ENCODE peak calls at places on chromosome 1, in eight cellular contexts. V is NB4; N is CD8-positive, alpha-beta T cell; H is NCI-H1092 treated with DMSO at 0.1 percent for 48 hours; X is mucosa of descending colon; B is GM04504; Z is nephron progenitor cell; Q is activated T-helper 2 cell treated with anti-CD3 and anti-CD28 coated beads, Interferon-gamma antibody, Interleukin-2, Interleukin-4, amounts not matched to agents 10 μg/mL and 5 μg/mL and 100 μg/mL, durations not matched to agents 14 hours and 24 hours and 36 hours. O is an unnamed sample.

GRCh38 chr1:207959141-207959825 is 48.4 kb upstream of the CD34 start:
- DNase-seq in V (peak; percentile 48), N (no peak), H (no peak), X (peak; percentile 68), B (peak; percentile 34), Z (peak; percentile 61), Q (no peak), O (peak; percentile 68)

GRCh38 chr1:228136908-228137307 is 3.2 kb upstream of the GUK1 start:
- DNase-seq in V (no peak), N (no peak), H (no peak), X (no peak), B (no peak), Z (no peak), Q (no peak), O (no peak)

GRCh38 chr1:25952851-25953401 is 44.9 kb downstream of the PAFAH2 start:
- DNase-seq in V (no peak), N (no peak), H (no peak), X (no peak), B (peak; percentile 41), Z (no peak), Q (no peak), O (no peak)

GRCh38 chr1:18064564-18064963 is 43.0 kb upstream of the IGSF21 start:
- DNase-seq in V (no peak), N (no peak), H (no peak), X (no peak), B (no peak), Z (no peak), Q (no peak), O (no peak)

GRCh38 chr1:19169642-19170041 is 40.4 kb downstream of the UBR4 start:
- DNase-seq in V (no peak), N (no peak), H (no peak), X (no peak), B (no peak), Z (no peak), Q (no peak), O (no peak)

GRCh38 chr1:221394011-221394544 is 347.8 kb downstream of the DUSP10 start:
- DNase-seq in V (no peak), N (no peak), H (peak; percentile 36), X (no peak), B (peak; percentile 86), Z (no peak), Q (no peak), O (no peak)

GRCh38 chr1:244191581-244191980 is 140.5 kb downstream of the ZBTB18 start:
- DNase-seq in V (no peak), N (no peak), H (no peak), X (no peak), B (no peak), Z (no peak), Q (no peak), O (no peak)

GRCh38 chr1:114181356-114181755 is 27.7 kb upstream of the SYT6 start:
- DNase-seq in V (no peak), N (no peak), H (no peak), X (no peak), B (no peak), Z (no peak), Q (no peak), O (no peak)

GRCh38 chr1:18079941-18080340 is 27.7 kb upstream of the IGSF21 start:
- DNase-seq in V (no peak), N (no peak), H (no peak), X (no peak), B (no peak), Z (no peak), Q (no peak), O (no peak)

GRCh38 chr1:21587602-21587953 is 78.4 kb downstream of the ALPL start:
- DNase-seq in V (no peak), N (no peak), H (no peak), X (no peak), B (no peak), Z (no peak), Q (no peak), O (no peak)

GRCh38 chr1:118933051-118933781 is 54.9 kb downstream of the TBX15 start:
- DNase-seq in V (no peak), N (no peak), H (no peak), X (no peak), B (no peak), Z (no peak), Q (no peak), O (no peak)

GRCh38 chr1:101382135-101382534 is 145.3 kb downstream of the S1PR1 start:
- DNase-seq in V (no peak), N (no peak), H (no peak), X (no peak), B (no peak), Z (no peak), Q (no peak), O (no peak)

GRCh38 chr1:109718495-109718894 is 6.4 kb downstream of the GSTM5 start:
- DNase-seq in V (peak; percentile 22), N (no peak), H (peak; percentile 3), X (no peak), B (no peak), Z (no peak), Q (no peak), O (no peak)

GRCh38 chr1:85361106-85361505 is 84.7 kb upstream of the BCL10 start:
- DNase-seq in V (no peak), N (no peak), H (no peak), X (no peak), B (peak; percentile 50), Z (no peak), Q (no peak), O (no peak)

GRCh38 chr1:174157157-174157806 is 2.0 kb upstream of the RABGAP1L start:
- DNase-seq in V (no peak), N (no peak), H (no peak), X (no peak), B (no peak), Z (no peak), Q (peak; percentile 33), O (no peak)

GRCh38 chr1:99662581-99663208 is 16.8 kb downstream of the PALMD start:
- DNase-seq in V (no peak), N (no peak), H (no peak), X (no peak), B (peak; percentile 98), Z (no peak), Q (no peak), O (no peak)

GRCh38 chr1:234980657-234981396 is 147.8 kb downstream of the TOMM20 start:
- DNase-seq in V (peak; percentile 99), N (no peak), H (no peak), X (peak; percentile 64), B (peak; percentile 81), Z (no peak), Q (peak; percentile 72), O (peak; percentile 67)

GRCh38 chr1:181112071-181112929 is 23.8 kb downstream of the IER5 start:
- DNase-seq in V (peak; percentile 92), N (no peak), H (no peak), X (peak; percentile 69), B (peak; percentile 99), Z (no peak), Q (no peak), O (peak; percentile 74)

GRCh38 chr1:42157667-42158066 is 4.5 kb downstream of the GUCA2B start:
- DNase-seq in V (peak; percentile 42), N (no peak), H (peak; percentile 37), X (no peak), B (no peak), Z (no peak), Q (no peak), O (no peak)

GRCh38 chr1:172107261-172107820 is 266.0 kb downstream of the DNM3 start:
- DNase-seq in V (no peak), N (no peak), H (no peak), X (no peak), B (no peak), Z (no peak), Q (no peak), O (no peak)

GRCh38 chr1:235624751-235625192 is 24.8 kb downstream of the GNG4 start:
- DNase-seq in V (peak; percentile 63), N (no peak), H (no peak), X (no peak), B (no peak), Z (peak; percentile 28), Q (no peak), O (no peak)

GRCh38 chr1:173635116-173635515 is at the start of gene TEX50:
- DNase-seq in V (no peak), N (no peak), H (no peak), X (no peak), B (no peak), Z (no peak), Q (no peak), O (no peak)

GRCh38 chr1:3002349-3003038 is 18.8 kb upstream of the ACTRT2 start:
- DNase-seq in V (no peak), N (no peak), H (no peak), X (peak; percentile 10), B (no peak), Z (no peak), Q (no peak), O (no peak)

GRCh38 chr1:152167835-152168534 is 9.0 kb upstream of the RPTN start:
- DNase-seq in V (peak; percentile 65), N (no peak), H (no peak), X (no peak), B (peak; percentile 86), Z (no peak), Q (no peak), O (no peak)

GRCh38 chr1:179776831-179777230 is 33.7 kb downstream of the FAM163A start:
- DNase-seq in V (no peak), N (no peak), H (no peak), X (no peak), B (no peak), Z (no peak), Q (no peak), O (no peak)

GRCh38 chr1:9340864-9341263 is 48.2 kb downstream of the SPSB1 start:
- DNase-seq in V (peak; percentile 48), N (no peak), H (no peak), X (no peak), B (no peak), Z (no peak), Q (no peak), O (no peak)

GRCh38 chr1:94325379-94326302 is 88.3 kb upstream of the ARHGAP29 start:
- DNase-seq in V (no peak), N (no peak), H (no peak), X (no peak), B (peak; percentile 96), Z (no peak), Q (no peak), O (no peak)

GRCh38 chr1:22670352-22670964 is 17.4 kb downstream of the C1QB start:
- DNase-seq in V (no peak), N (no peak), H (no peak), X (no peak), B (no peak), Z (no peak), Q (no peak), O (no peak)

GRCh38 chr1:88800382-88801051 is 90.8 kb downstream of the GTF2B start:
- DNase-seq in V (peak; percentile 41), N (no peak), H (no peak), X (no peak), B (peak; percentile 10), Z (no peak), Q (no peak), O (no peak)

GRCh38 chr1:92567211-92567868 is 80.6 kb upstream of the GFI1 start:
- DNase-seq in V (peak; percentile 13), N (no peak), H (no peak), X (no peak), B (no peak), Z (no peak), Q (no peak), O (no peak)

GRCh38 chr1:61980561-61980960 is 214.1 kb upstream of the L1TD1 start:
- DNase-seq in V (peak; percentile 4), N (no peak), H (no peak), X (no peak), B (no peak), Z (no peak), Q (no peak), O (no peak)

GRCh38 chr1:9004031-9004730 is 22.0 kb downstream of the SLC2A7 start:
- DNase-seq in V (no peak), N (no peak), H (no peak), X (no peak), B (no peak), Z (no peak), Q (no peak), O (no peak)

GRCh38 chr1:90728656-90729257 is 11.7 kb upstream of the BARHL2 start:
- DNase-seq in V (no peak), N (no peak), H (no peak), X (no peak), B (no peak), Z (no peak), Q (no peak), O (no peak)

O was measured in stomach.